ENCODE peak calls at places on chromosomes 7 and 10, in five cellular contexts. One of them, this sample, is unnamed. For H3K4me1 and H3K27me3, the result is how much of the 10 kb centered on the place peaks cover.

GRCh38 chr7:50598455-50599343 is 33.5 kb upstream of the DDC start:
- DNase-seq in aorta: no peak
- DNase-seq in endothelial cell of umbilical vein: no peak
- DNase-seq in cardiac muscle cell: no peak
- DNase-seq in right cardiac atrium: no peak
- DNase-seq in this sample: no peak

GRCh38 chr7:130369110-130369711 is 11.1 kb upstream of the CPA1 start:
- DNase-seq in aorta: no peak
- DNase-seq in endothelial cell of umbilical vein: peak
- DNase-seq in cardiac muscle cell: peak
- DNase-seq in right cardiac atrium: no peak
- DNase-seq in this sample: no peak

GRCh38 chr10:37671802-37672201 is 185.6 kb downstream of the ZNF248 start:
- DNase-seq in aorta: no peak
- DNase-seq in endothelial cell of umbilical vein: no peak
- DNase-seq in cardiac muscle cell: no peak
- DNase-seq in right cardiac atrium: no peak
- DNase-seq in this sample: no peak

GRCh38 chr7:50153141-50153540 is 60.1 kb upstream of the ZPBP start:
- DNase-seq in aorta: no peak
- DNase-seq in endothelial cell of umbilical vein: no peak
- DNase-seq in cardiac muscle cell: no peak
- DNase-seq in right cardiac atrium: no peak
- DNase-seq in this sample: no peak

GRCh38 chr7:45055016-45055415 is 33.8 kb downstream of the NACAD start:
- DNase-seq in aorta: no peak
- DNase-seq in endothelial cell of umbilical vein: no peak
- DNase-seq in cardiac muscle cell: no peak
- DNase-seq in right cardiac atrium: no peak
- DNase-seq in this sample: no peak

GRCh38 chr7:108805808-108806397 is 236.2 kb downstream of the DNAJB9 start:
- DNase-seq in aorta: no peak
- DNase-seq in endothelial cell of umbilical vein: peak
- DNase-seq in cardiac muscle cell: peak
- DNase-seq in right cardiac atrium: no peak
- DNase-seq in this sample: no peak

GRCh38 chr10:27857616-27858015 is 112.0 kb upstream of the MKX start:
- DNase-seq in aorta: no peak
- DNase-seq in endothelial cell of umbilical vein: no peak
- DNase-seq in cardiac muscle cell: no peak
- DNase-seq in right cardiac atrium: no peak
- DNase-seq in this sample: no peak

GRCh38 chr7:2309889-2310331 is 4.3 kb downstream of the SNX8 start:
- DNase-seq in aorta: no peak
- DNase-seq in endothelial cell of umbilical vein: no peak
- DNase-seq in cardiac muscle cell: peak
- DNase-seq in right cardiac atrium: no peak
- DNase-seq in this sample: no peak

DNA sequence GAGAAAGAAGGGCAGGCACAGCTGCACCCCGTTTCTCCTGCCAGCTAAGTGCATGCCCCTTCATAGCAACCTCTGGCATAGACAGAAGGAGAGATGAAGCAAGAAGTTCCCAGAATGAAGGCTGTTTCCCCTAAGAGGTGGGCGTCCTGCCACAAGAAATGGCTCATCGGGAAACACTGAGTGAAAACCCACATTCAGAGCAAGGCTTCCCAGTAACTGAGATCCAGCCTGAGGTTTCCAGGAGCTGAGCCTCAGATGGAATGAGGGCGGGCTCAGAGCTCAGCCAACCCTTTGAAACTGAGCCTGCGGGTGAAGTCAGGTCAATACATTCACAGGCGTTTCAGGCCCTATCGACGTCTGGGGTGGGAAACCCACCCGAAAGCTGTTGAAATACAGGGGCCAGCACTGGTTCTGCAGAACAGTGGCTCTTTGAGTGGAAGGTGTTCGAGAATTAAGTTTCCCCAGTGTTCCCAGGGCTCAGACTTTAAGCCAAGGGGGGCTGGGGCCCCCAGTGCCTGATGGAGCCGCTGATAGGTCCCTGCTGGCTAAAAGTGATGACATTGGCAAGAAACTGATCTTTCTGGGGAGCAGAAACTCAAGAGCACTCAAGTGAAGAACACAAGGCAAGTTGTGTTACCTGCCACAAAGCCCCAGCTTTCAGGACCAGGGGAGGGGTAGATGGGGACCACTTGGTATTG is 510.2 kb downstream of the RPS24 start:
- DNase-seq in aorta: peak
- DNase-seq in endothelial cell of umbilical vein: no peak
- DNase-seq in cardiac muscle cell: peak
- DNase-seq in right cardiac atrium: peak
- DNase-seq in this sample: no peak
- H3K4me1 ChIP-seq in aorta: under half
- H3K4me1 ChIP-seq in endothelial cell of umbilical vein: under half
- H3K4me1 ChIP-seq in cardiac muscle cell: under half
- H3K4me1 ChIP-seq in right cardiac atrium: under half
- H3K4me1 ChIP-seq in this sample: under half

GRCh38 chr10:71478966-71479365 is 82.2 kb downstream of the CDH23 start:
- DNase-seq in aorta: no peak
- DNase-seq in endothelial cell of umbilical vein: no peak
- DNase-seq in cardiac muscle cell: no peak
- DNase-seq in right cardiac atrium: no peak
- DNase-seq in this sample: no peak
- H3K27me3 ChIP-seq in aorta: under half
- H3K27me3 ChIP-seq in endothelial cell of umbilical vein: under half
- H3K27me3 ChIP-seq in cardiac muscle cell: under half
- H3K27me3 ChIP-seq in right cardiac atrium: under half
- H3K27me3 ChIP-seq in this sample: under half

GRCh38 chr7:101168412-101169049 is 3.2 kb upstream of the VGF start:
- DNase-seq in aorta: no peak
- DNase-seq in endothelial cell of umbilical vein: no peak
- DNase-seq in cardiac muscle cell: no peak
- DNase-seq in right cardiac atrium: no peak
- DNase-seq in this sample: no peak
- H3K4me1 ChIP-seq in aorta: under half
- H3K4me1 ChIP-seq in endothelial cell of umbilical vein: under half
- H3K4me1 ChIP-seq in cardiac muscle cell: under half
- H3K4me1 ChIP-seq in right cardiac atrium: under half
- H3K4me1 ChIP-seq in this sample: under half

GRCh38 chr7:27205325-27206280 is 5.7 kb upstream of the HOXA13 start:
- DNase-seq in aorta: peak
- DNase-seq in endothelial cell of umbilical vein: no peak
- DNase-seq in cardiac muscle cell: no peak
- DNase-seq in right cardiac atrium: no peak
- DNase-seq in this sample: no peak
- H3K27me3 ChIP-seq in aorta: under half
- H3K27me3 ChIP-seq in endothelial cell of umbilical vein: half or more
- H3K27me3 ChIP-seq in cardiac muscle cell: half or more
- H3K27me3 ChIP-seq in right cardiac atrium: under half
- H3K27me3 ChIP-seq in this sample: half or more

DNA sequence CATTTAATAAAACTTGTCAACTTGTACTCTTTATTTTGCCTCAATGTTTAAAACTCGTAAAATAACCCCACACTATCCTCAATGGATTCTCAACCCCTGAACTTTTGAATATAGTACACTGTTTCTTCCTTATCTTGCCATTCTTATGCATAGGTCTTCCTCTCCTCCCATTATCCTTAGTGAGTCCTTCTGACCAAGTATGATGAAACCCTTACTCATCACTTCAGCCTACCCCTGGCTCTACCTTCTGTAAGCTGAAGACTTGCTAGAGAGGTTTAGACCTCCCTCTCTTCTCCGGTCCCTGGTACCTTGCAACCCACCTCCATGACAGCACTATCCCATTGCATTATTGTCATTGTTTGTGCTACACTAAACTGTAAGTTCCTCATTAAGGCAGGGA is 77.8 kb downstream of the SLC16A9 start:
- DNase-seq in aorta: no peak
- DNase-seq in endothelial cell of umbilical vein: no peak
- DNase-seq in cardiac muscle cell: no peak
- DNase-seq in right cardiac atrium: no peak
- DNase-seq in this sample: no peak
- H3K4me1 ChIP-seq in aorta: under half
- H3K4me1 ChIP-seq in endothelial cell of umbilical vein: under half
- H3K4me1 ChIP-seq in cardiac muscle cell: under half
- H3K4me1 ChIP-seq in right cardiac atrium: under half
- H3K4me1 ChIP-seq in this sample: under half

GRCh38 chr10:98074315-98074911 is 44.0 kb upstream of the CRTAC1 start:
- DNase-seq in aorta: no peak
- DNase-seq in endothelial cell of umbilical vein: peak
- DNase-seq in cardiac muscle cell: peak
- DNase-seq in right cardiac atrium: no peak
- DNase-seq in this sample: no peak

GRCh38 chr10:98077223-98077622 is 46.8 kb upstream of the CRTAC1 start:
- DNase-seq in aorta: no peak
- DNase-seq in endothelial cell of umbilical vein: no peak
- DNase-seq in cardiac muscle cell: no peak
- DNase-seq in right cardiac atrium: no peak
- DNase-seq in this sample: no peak

GRCh38 chr10:98080474-98080873 is 50.1 kb upstream of the CRTAC1 start:
- DNase-seq in aorta: no peak
- DNase-seq in endothelial cell of umbilical vein: no peak
- DNase-seq in cardiac muscle cell: no peak
- DNase-seq in right cardiac atrium: no peak
- DNase-seq in this sample: no peak

GRCh38 chr10:98078774-98079173 is 48.4 kb upstream of the CRTAC1 start:
- DNase-seq in aorta: no peak
- DNase-seq in endothelial cell of umbilical vein: peak
- DNase-seq in cardiac muscle cell: no peak
- DNase-seq in right cardiac atrium: no peak
- DNase-seq in this sample: no peak

DNA sequence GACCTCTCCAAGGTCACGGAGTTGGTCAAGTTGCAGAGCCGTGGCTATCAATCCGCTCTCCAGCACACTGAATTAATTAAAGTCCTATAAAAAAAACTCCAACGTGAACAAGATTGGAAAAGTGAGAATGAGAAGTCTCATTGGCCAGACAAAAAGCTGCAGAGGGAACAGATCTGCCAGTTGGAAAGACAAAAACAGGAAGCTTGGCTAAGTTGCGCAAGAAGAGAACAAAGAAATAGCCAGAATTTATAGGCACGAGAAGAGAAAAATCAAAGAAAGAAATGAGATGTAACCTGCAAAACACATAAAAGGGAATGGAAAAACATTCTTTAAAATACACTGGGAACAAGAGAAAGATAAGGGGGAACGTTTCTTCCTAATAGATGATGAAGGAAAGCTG is 45.7 kb upstream of the CRTAC1 start:
- DNase-seq in aorta: no peak
- DNase-seq in endothelial cell of umbilical vein: no peak
- DNase-seq in cardiac muscle cell: no peak
- DNase-seq in right cardiac atrium: no peak
- DNase-seq in this sample: no peak
- H3K27me3 ChIP-seq in aorta: under half
- H3K27me3 ChIP-seq in endothelial cell of umbilical vein: under half
- H3K27me3 ChIP-seq in cardiac muscle cell: under half
- H3K27me3 ChIP-seq in right cardiac atrium: under half
- H3K27me3 ChIP-seq in this sample: under half

GRCh38 chr7:150357771-150358427 is 10.7 kb upstream of the REPIN1 start:
- DNase-seq in aorta: peak
- DNase-seq in endothelial cell of umbilical vein: no peak
- DNase-seq in cardiac muscle cell: no peak
- DNase-seq in right cardiac atrium: no peak
- DNase-seq in this sample: no peak

GRCh38 chr7:150359918-150360681 is 8.5 kb upstream of the REPIN1 start:
- DNase-seq in aorta: peak
- DNase-seq in endothelial cell of umbilical vein: no peak
- DNase-seq in cardiac muscle cell: no peak
- DNase-seq in right cardiac atrium: no peak
- DNase-seq in this sample: no peak

GRCh38 chr7:150359007-150359917 is 9.4 kb upstream of the REPIN1 start:
- DNase-seq in aorta: peak
- DNase-seq in endothelial cell of umbilical vein: no peak
- DNase-seq in cardiac muscle cell: no peak
- DNase-seq in right cardiac atrium: no peak
- DNase-seq in this sample: no peak

GRCh38 chr7:150357277-150357676 is 11.3 kb upstream of the REPIN1 start:
- DNase-seq in aorta: peak
- DNase-seq in endothelial cell of umbilical vein: no peak
- DNase-seq in cardiac muscle cell: no peak
- DNase-seq in right cardiac atrium: no peak
- DNase-seq in this sample: no peak

GRCh38 chr7:150358433-150358832 is 10.2 kb upstream of the REPIN1 start:
- DNase-seq in aorta: no peak
- DNase-seq in endothelial cell of umbilical vein: no peak
- DNase-seq in cardiac muscle cell: no peak
- DNase-seq in right cardiac atrium: no peak
- DNase-seq in this sample: no peak
- H3K4me1 ChIP-seq in aorta: under half
- H3K4me1 ChIP-seq in endothelial cell of umbilical vein: under half
- H3K4me1 ChIP-seq in cardiac muscle cell: under half
- H3K4me1 ChIP-seq in right cardiac atrium: under half
- H3K4me1 ChIP-seq in this sample: under half

GRCh38 chr7:141227454-141227853 is 153.6 kb downstream of the TMEM178B start:
- DNase-seq in aorta: no peak
- DNase-seq in endothelial cell of umbilical vein: no peak
- DNase-seq in cardiac muscle cell: no peak
- DNase-seq in right cardiac atrium: no peak
- DNase-seq in this sample: no peak

GRCh38 chr7:141231018-141231792 is 157.3 kb downstream of the TMEM178B start:
- DNase-seq in aorta: no peak
- DNase-seq in endothelial cell of umbilical vein: no peak
- DNase-seq in cardiac muscle cell: peak
- DNase-seq in right cardiac atrium: peak
- DNase-seq in this sample: no peak

GRCh38 chr7:141228482-141228881 is 154.6 kb downstream of the TMEM178B start:
- DNase-seq in aorta: no peak
- DNase-seq in endothelial cell of umbilical vein: no peak
- DNase-seq in cardiac muscle cell: no peak
- DNase-seq in right cardiac atrium: no peak
- DNase-seq in this sample: no peak

DNA sequence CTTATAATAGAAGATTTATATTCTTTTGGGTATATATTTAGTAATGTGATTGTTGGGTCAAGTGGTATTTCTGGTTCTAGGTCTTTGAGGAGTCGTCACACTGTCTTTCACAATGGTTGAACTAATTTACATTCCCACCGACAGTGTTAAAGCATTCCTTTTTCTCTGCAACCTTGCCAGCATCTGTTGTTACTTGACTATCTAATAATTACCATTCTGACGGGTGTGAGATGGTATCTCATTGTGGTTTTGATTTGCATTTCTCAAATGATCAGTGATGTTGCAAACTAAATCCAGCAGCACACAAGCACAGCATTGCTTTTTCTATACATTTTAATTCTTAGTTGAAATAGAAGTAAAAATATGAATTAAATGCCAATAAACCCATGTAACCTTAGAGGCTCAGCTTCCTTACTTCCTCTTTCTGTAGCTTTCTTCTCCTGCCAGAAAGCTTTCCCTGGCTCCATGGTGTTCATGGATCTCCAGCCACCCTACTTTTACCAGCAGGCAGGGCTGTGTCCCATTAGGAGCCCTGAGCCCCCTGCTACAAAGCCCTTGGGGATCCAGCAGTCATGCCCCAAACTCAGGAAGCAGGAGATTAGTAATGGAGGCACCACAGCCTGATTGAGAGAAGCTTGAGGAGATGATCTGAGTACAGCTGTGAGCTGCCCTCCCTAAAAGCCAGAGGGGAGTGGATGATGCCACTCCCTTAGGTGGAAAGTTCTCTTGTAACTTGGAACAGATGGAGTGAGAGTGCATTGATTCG is 158.6 kb downstream of the TMEM178B start:
- DNase-seq in aorta: no peak
- DNase-seq in endothelial cell of umbilical vein: no peak
- DNase-seq in cardiac muscle cell: no peak
- DNase-seq in right cardiac atrium: no peak
- DNase-seq in this sample: no peak
- H3K27me3 ChIP-seq in aorta: under half
- H3K27me3 ChIP-seq in endothelial cell of umbilical vein: under half
- H3K27me3 ChIP-seq in cardiac muscle cell: under half
- H3K27me3 ChIP-seq in right cardiac atrium: under half
- H3K27me3 ChIP-seq in this sample: under half

GRCh38 chr10:102628451-102628911 is 15.8 kb upstream of the TRIM8 start:
- DNase-seq in aorta: peak
- DNase-seq in endothelial cell of umbilical vein: peak
- DNase-seq in cardiac muscle cell: peak
- DNase-seq in right cardiac atrium: peak
- DNase-seq in this sample: peak
- H3K4me1 ChIP-seq in aorta: under half
- H3K4me1 ChIP-seq in endothelial cell of umbilical vein: half or more
- H3K4me1 ChIP-seq in cardiac muscle cell: half or more
- H3K4me1 ChIP-seq in right cardiac atrium: under half
- H3K4me1 ChIP-seq in this sample: under half

This sample was measured in breast epithelium.